ENCODE peak calls at places on chromosome 6, in eight cellular contexts. N, R, L, C, B, D, H and P are unnamed samples.

GRCh38 chr6:5095236-5095635 is 10.1 kb downstream of the PPP1R3G start:
- DNase-seq in N (peak), R (peak), L (no peak), C (no peak), B (no peak), D (no peak), H (no peak), P (no peak)

GRCh38 chr6:16633465-16633864 is 127.8 kb downstream of the ATXN1 start:
- DNase-seq in N (no peak), R (no peak), L (no peak), C (no peak), B (no peak), D (no peak), H (no peak), P (no peak)

GRCh38 chr6:27178001-27178730 is 69.3 kb upstream of the PRSS16 start:
- DNase-seq in N (peak), R (peak), L (no peak), C (peak), B (peak), D (peak), H (peak), P (no peak)

GRCh38 chr6:109527989-109528388 is 45.0 kb upstream of the ZBTB24 start:
- DNase-seq in N (peak), R (no peak), L (no peak), C (peak), B (peak), D (no peak), H (no peak), P (no peak)

GRCh38 chr6:30684386-30685156 is 1.9 kb downstream of the PPP1R18 start:
- DNase-seq in N (peak), R (peak), L (peak), C (no peak), B (peak), D (peak), H (peak), P (no peak)

GRCh38 chr6:37393530-37393929 is 39.5 kb upstream of the CMTR1 start:
- DNase-seq in N (no peak), R (no peak), L (no peak), C (no peak), B (no peak), D (no peak), H (no peak), P (no peak)

GRCh38 chr6:165617528-165617927 is 45.5 kb downstream of the PDE10A start:
- DNase-seq in N (no peak), R (no peak), L (no peak), C (no peak), B (no peak), D (no peak), H (no peak), P (no peak)

GRCh38 chr6:89749918-89750317 is 69.7 kb downstream of the MDN1 start:
- DNase-seq in N (no peak), R (no peak), L (no peak), C (no peak), B (no peak), D (no peak), H (no peak), P (no peak)

GRCh38 chr6:158028421-158028820 is 46.8 kb downstream of the SYNJ2 start:
- DNase-seq in N (no peak), R (no peak), L (peak), C (no peak), B (no peak), D (no peak), H (no peak), P (peak)

GRCh38 chr6:37381579-37381978 is 27.8 kb downstream of the RNF8 start:
- DNase-seq in N (peak), R (peak), L (no peak), C (peak), B (peak), D (no peak), H (no peak), P (no peak)

GRCh38 chr6:150666071-150666470 is 66.4 kb downstream of the PLEKHG1 start:
- DNase-seq in N (no peak), R (peak), L (no peak), C (no peak), B (no peak), D (no peak), H (no peak), P (no peak)

GRCh38 chr6:142746524-142746923 is 198.5 kb downstream of the HIVEP2 start:
- DNase-seq in N (peak), R (peak), L (no peak), C (peak), B (no peak), D (no peak), H (peak), P (no peak)

GRCh38 chr6:36717871-36718540 is 20.4 kb downstream of the RAB44 start:
- DNase-seq in N (no peak), R (no peak), L (peak), C (no peak), B (no peak), D (no peak), H (no peak), P (no peak)

GRCh38 chr6:31614674-31615578 is at the start of gene AIF1:
- DNase-seq in N (no peak), R (no peak), L (no peak), C (no peak), B (no peak), D (no peak), H (no peak), P (no peak)

GRCh38 chr6:159713984-159714383 is 13.3 kb upstream of the WTAP start:
- DNase-seq in N (no peak), R (no peak), L (no peak), C (no peak), B (no peak), D (no peak), H (no peak), P (no peak)

GRCh38 chr6:113893866-113894265 is 36.7 kb downstream of the MARCKS start:
- DNase-seq in N (no peak), R (peak), L (no peak), C (no peak), B (no peak), D (no peak), H (no peak), P (no peak)

GRCh38 chr6:27130668-27131428 is 116.7 kb upstream of the PRSS16 start:
- DNase-seq in N (peak), R (peak), L (no peak), C (no peak), B (no peak), D (no peak), H (no peak), P (no peak)

GRCh38 chr6:10800810-10801209 is 37.5 kb downstream of the MAK start:
- DNase-seq in N (no peak), R (peak), L (no peak), C (peak), B (peak), D (no peak), H (no peak), P (no peak)

GRCh38 chr6:41488392-41489129 is 57.6 kb upstream of the FOXP4 start:
- DNase-seq in N (peak), R (peak), L (peak), C (no peak), B (no peak), D (no peak), H (no peak), P (no peak)

GRCh38 chr6:2111162-2111677 is 134.2 kb downstream of the GMDS start:
- DNase-seq in N (peak), R (peak), L (no peak), C (peak), B (peak), D (no peak), H (no peak), P (no peak)

GRCh38 chr6:89379281-89379680 is 26.8 kb upstream of the UBE2J1 start:
- DNase-seq in N (no peak), R (no peak), L (no peak), C (no peak), B (no peak), D (no peak), H (no peak), P (no peak)

GRCh38 chr6:28597217-28597835 is 71.6 kb downstream of the GPX5 start:
- DNase-seq in N (peak), R (peak), L (no peak), C (peak), B (peak), D (no peak), H (no peak), P (no peak)

GRCh38 chr6:39228111-39228971 is 934 bp downstream of the KCNK5 start:
- DNase-seq in N (no peak), R (no peak), L (peak), C (no peak), B (no peak), D (no peak), H (no peak), P (no peak)

GRCh38 chr6:51598171-51598570 is 489.2 kb downstream of the PKHD1 start:
- DNase-seq in N (no peak), R (no peak), L (no peak), C (no peak), B (no peak), D (no peak), H (no peak), P (no peak)

DNA sequence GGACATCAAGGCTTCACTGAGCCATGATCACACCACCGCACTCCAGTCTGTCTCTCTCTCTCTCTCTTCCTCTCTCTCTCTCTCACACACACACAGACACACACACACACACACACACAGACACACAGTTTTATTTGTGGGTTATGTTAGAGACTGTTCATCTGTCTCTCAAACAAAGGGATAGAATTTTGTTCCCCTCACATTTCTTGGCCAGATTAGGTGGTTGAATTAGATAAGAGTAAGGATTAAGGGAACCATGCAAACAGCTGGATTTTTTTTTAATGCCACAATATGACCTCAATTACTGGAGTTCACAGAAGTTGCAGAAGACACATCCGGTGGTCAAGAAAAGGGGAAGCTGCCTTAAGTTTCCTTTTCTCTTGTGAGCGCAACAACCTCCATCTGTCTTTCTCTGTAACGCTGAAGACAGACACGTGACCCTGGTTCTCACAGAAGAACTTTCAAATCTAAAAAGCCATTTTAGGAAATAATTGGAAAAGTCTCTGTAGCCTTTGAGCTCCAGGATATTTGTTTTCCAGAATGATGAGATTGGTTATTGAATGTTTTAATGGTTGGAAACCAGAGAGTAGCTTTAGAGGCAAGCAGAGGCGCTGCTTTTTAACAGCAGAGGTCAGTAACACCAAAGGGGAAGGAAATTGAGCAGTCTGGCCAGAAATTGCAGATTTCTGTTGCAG is 33.0 kb upstream of the LGSN start:
- DNase-seq in N (peak), R (peak), L (no peak), C (peak), B (peak), D (no peak), H (no peak), P (no peak)
- TF ChIP-seq CTCF in N (peak), R (peak), L (peak), C (peak), B (peak), D (peak), H (no peak), P (peak)

GRCh38 chr6:168333471-168333870 is 13.9 kb upstream of the DACT2 start:
- DNase-seq in N (no peak), R (no peak), L (no peak), C (no peak), B (no peak), D (no peak), H (no peak), P (no peak)

GRCh38 chr6:168334072-168334471 is 14.5 kb upstream of the DACT2 start:
- DNase-seq in N (no peak), R (no peak), L (no peak), C (no peak), B (no peak), D (no peak), H (no peak), P (no peak)

GRCh38 chr6:168331058-168331457 is 11.5 kb upstream of the DACT2 start:
- DNase-seq in N (no peak), R (no peak), L (no peak), C (no peak), B (no peak), D (no peak), H (no peak), P (no peak)

GRCh38 chr6:168332020-168332419 is 12.4 kb upstream of the DACT2 start:
- DNase-seq in N (no peak), R (no peak), L (no peak), C (no peak), B (no peak), D (no peak), H (no peak), P (no peak)

DNA sequence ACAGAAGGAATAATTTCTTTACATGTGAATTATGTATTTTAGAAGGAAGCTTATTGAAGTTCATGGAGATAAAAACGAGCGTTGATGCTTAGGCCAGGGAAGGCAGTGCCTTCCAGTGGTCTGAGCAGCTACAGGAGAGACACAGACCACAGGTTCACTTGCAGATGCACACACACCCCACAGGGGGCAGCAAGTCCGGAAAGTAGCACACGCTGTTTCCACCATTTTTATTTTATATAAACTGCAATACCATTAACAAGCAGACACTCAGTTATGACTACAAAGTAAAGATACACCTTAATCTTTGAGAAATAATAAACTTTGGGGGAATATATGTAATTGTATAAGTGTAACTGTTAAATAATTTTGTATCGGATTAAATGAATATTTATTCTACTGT is 13.5 kb upstream of the DACT2 start:
- DNase-seq in N (no peak), R (no peak), L (no peak), C (peak), B (no peak), D (no peak), H (no peak), P (no peak)
- TF ChIP-seq CTCF in N (no peak), R (peak), L (no peak), C (no peak), B (no peak), D (peak), H (no peak), P (peak)

GRCh38 chr6:156883497-156884252 is 106.5 kb downstream of the ARID1B start:
- DNase-seq in N (peak), R (no peak), L (no peak), C (no peak), B (no peak), D (no peak), H (peak), P (no peak)

GRCh38 chr6:156886409-156886808 is 109.2 kb downstream of the ARID1B start:
- DNase-seq in N (peak), R (peak), L (no peak), C (no peak), B (no peak), D (no peak), H (no peak), P (no peak)

GRCh38 chr6:156884306-156884705 is 107.1 kb downstream of the ARID1B start:
- DNase-seq in N (no peak), R (no peak), L (no peak), C (no peak), B (no peak), D (no peak), H (no peak), P (no peak)

GRCh38 chr6:156887623-156888269 is 110.6 kb downstream of the ARID1B start:
- DNase-seq in N (no peak), R (no peak), L (no peak), C (no peak), B (no peak), D (no peak), H (no peak), P (no peak)

DNA sequence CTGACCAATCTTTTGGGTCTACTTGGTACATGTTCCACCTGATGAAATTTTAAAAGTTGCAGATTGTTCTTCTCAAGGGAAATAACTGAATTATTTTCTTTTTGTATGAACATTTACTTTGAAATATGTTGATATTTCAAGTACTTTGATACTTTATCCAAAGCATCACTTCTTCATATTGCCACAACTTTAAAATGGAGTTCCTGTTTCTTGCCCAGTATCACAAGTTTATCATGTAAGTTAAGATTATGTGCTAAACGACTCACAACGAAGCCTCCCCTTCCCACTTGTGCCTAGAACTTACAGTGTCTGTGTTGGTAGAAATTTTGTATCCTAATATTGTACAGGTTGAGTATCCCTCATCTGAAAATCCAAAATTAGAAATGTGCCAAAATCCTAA is 108.4 kb downstream of the ARID1B start:
- DNase-seq in N (no peak), R (no peak), L (no peak), C (no peak), B (no peak), D (no peak), H (no peak), P (no peak)
- TF ChIP-seq CTCF in N (no peak), R (no peak), L (no peak), C (no peak), B (no peak), D (no peak), H (no peak), P (no peak)

GRCh38 chr6:76381612-76382011 is 309.1 kb upstream of the IMPG1 start:
- DNase-seq in N (no peak), R (no peak), L (no peak), C (no peak), B (no peak), D (no peak), H (no peak), P (no peak)
- TF ChIP-seq CTCF in N (no peak), R (no peak), L (no peak), C (no peak), B (no peak), D (no peak), H (no peak), P (no peak)